ENCODE peak calls at places on chromosome 4, in six cellular contexts. One of them, this sample, is unnamed.

GRCh38 chr4:136524039-136524438 is 1008.3 kb downstream of the PCDH18 start:
- DNase-seq in tibial artery: no peak
- DNase-seq in neural crest cell: no peak
- DNase-seq in cardiac fibroblast: no peak
- DNase-seq in brain microvascular endothelial cell: no peak
- DNase-seq in mucosa of descending colon: no peak
- DNase-seq in this sample: no peak

GRCh38 chr4:39032218-39033085 is at the start of gene TMEM156:
- DNase-seq in neural crest cell: no peak
- DNase-seq in tibial artery: no peak
- DNase-seq in mucosa of descending colon: no peak
- DNase-seq in brain microvascular endothelial cell: peak; percentile 25
- DNase-seq in cardiac fibroblast: peak; percentile 80
- DNase-seq in this sample: peak; percentile 56

GRCh38 chr4:173529505-173530325 is at the start of gene HAND2:
- DNase-seq in neural crest cell: peak; percentile 24
- DNase-seq in tibial artery: peak; percentile 69
- DNase-seq in brain microvascular endothelial cell: no peak
- DNase-seq in cardiac fibroblast: peak; percentile 84
- DNase-seq in mucosa of descending colon: no peak
- DNase-seq in this sample: peak; percentile 37

GRCh38 chr4:147833254-147833653 is 101.4 kb downstream of the ARHGAP10 start:
- DNase-seq in neural crest cell: no peak
- DNase-seq in brain microvascular endothelial cell: no peak
- DNase-seq in cardiac fibroblast: peak; percentile 69
- DNase-seq in mucosa of descending colon: no peak
- DNase-seq in tibial artery: no peak
- DNase-seq in this sample: no peak

GRCh38 chr4:13857800-13858199 is 230.3 kb upstream of the BOD1L1 start:
- DNase-seq in neural crest cell: no peak
- DNase-seq in tibial artery: no peak
- DNase-seq in cardiac fibroblast: no peak
- DNase-seq in brain microvascular endothelial cell: no peak
- DNase-seq in mucosa of descending colon: no peak
- DNase-seq in this sample: no peak

GRCh38 chr4:89294583-89295244 is 12.9 kb downstream of the GPRIN3 start:
- DNase-seq in neural crest cell: no peak
- DNase-seq in cardiac fibroblast: no peak
- DNase-seq in mucosa of descending colon: no peak
- DNase-seq in tibial artery: no peak
- DNase-seq in brain microvascular endothelial cell: no peak
- DNase-seq in this sample: peak; percentile 35

GRCh38 chr4:182292657-182293056 is 49.5 kb downstream of the TENM3 start:
- DNase-seq in tibial artery: no peak
- DNase-seq in neural crest cell: no peak
- DNase-seq in brain microvascular endothelial cell: no peak
- DNase-seq in mucosa of descending colon: no peak
- DNase-seq in cardiac fibroblast: no peak
- DNase-seq in this sample: no peak

GRCh38 chr4:113901994-113902787 is 77.3 kb downstream of the ARSJ start:
- DNase-seq in tibial artery: no peak
- DNase-seq in brain microvascular endothelial cell: no peak
- DNase-seq in neural crest cell: no peak
- DNase-seq in mucosa of descending colon: peak; percentile 82
- DNase-seq in cardiac fibroblast: no peak
- DNase-seq in this sample: no peak

GRCh38 chr4:120749445-120750151 is 172.9 kb downstream of the PRDM5 start:
- DNase-seq in brain microvascular endothelial cell: no peak
- DNase-seq in neural crest cell: no peak
- DNase-seq in mucosa of descending colon: peak; percentile 32
- DNase-seq in cardiac fibroblast: no peak
- DNase-seq in tibial artery: no peak
- DNase-seq in this sample: peak; percentile 18

GRCh38 chr4:37726666-37727065 is 40.5 kb upstream of the RELL1 start:
- DNase-seq in neural crest cell: no peak
- DNase-seq in mucosa of descending colon: no peak
- DNase-seq in brain microvascular endothelial cell: peak; percentile 64
- DNase-seq in tibial artery: no peak
- DNase-seq in cardiac fibroblast: peak; percentile 71
- DNase-seq in this sample: no peak

GRCh38 chr4:6425336-6425735 is 47.1 kb downstream of the PPP2R2C start:
- DNase-seq in neural crest cell: no peak
- DNase-seq in mucosa of descending colon: no peak
- DNase-seq in cardiac fibroblast: no peak
- DNase-seq in brain microvascular endothelial cell: no peak
- DNase-seq in tibial artery: no peak
- DNase-seq in this sample: peak; percentile 27

GRCh38 chr4:145525291-145525740 is 43.7 kb downstream of the SMAD1 start:
- DNase-seq in tibial artery: no peak
- DNase-seq in cardiac fibroblast: peak; percentile 4
- DNase-seq in brain microvascular endothelial cell: no peak
- DNase-seq in mucosa of descending colon: no peak
- DNase-seq in neural crest cell: no peak
- DNase-seq in this sample: no peak

GRCh38 chr4:143713556-143714289 is 13.2 kb upstream of the FREM3 start:
- DNase-seq in neural crest cell: no peak
- DNase-seq in cardiac fibroblast: no peak
- DNase-seq in tibial artery: no peak
- DNase-seq in brain microvascular endothelial cell: no peak
- DNase-seq in mucosa of descending colon: no peak
- DNase-seq in this sample: no peak

GRCh38 chr4:158043971-158044618 is 128.7 kb downstream of the GASK1B start:
- DNase-seq in mucosa of descending colon: no peak
- DNase-seq in tibial artery: no peak
- DNase-seq in cardiac fibroblast: no peak
- DNase-seq in brain microvascular endothelial cell: no peak
- DNase-seq in neural crest cell: no peak
- DNase-seq in this sample: no peak

GRCh38 chr4:52172166-52172565 is 121.1 kb downstream of the SPATA18 start:
- DNase-seq in mucosa of descending colon: no peak
- DNase-seq in tibial artery: no peak
- DNase-seq in cardiac fibroblast: peak; percentile 27
- DNase-seq in neural crest cell: no peak
- DNase-seq in brain microvascular endothelial cell: no peak
- DNase-seq in this sample: no peak

GRCh38 chr4:70801265-70801809 is 38.4 kb downstream of the GRSF1 start:
- DNase-seq in mucosa of descending colon: no peak
- DNase-seq in cardiac fibroblast: no peak
- DNase-seq in brain microvascular endothelial cell: no peak
- DNase-seq in tibial artery: no peak
- DNase-seq in neural crest cell: no peak
- DNase-seq in this sample: peak; percentile 22

GRCh38 chr4:6200922-6201362 is 593 bp upstream of the JAKMIP1 start:
- DNase-seq in cardiac fibroblast: no peak
- DNase-seq in mucosa of descending colon: no peak
- DNase-seq in brain microvascular endothelial cell: no peak
- DNase-seq in tibial artery: peak; percentile 9
- DNase-seq in neural crest cell: no peak
- DNase-seq in this sample: peak; percentile 42

GRCh38 chr4:162803378-162803777 is 363.3 kb downstream of the NAF1 start:
- DNase-seq in tibial artery: no peak
- DNase-seq in neural crest cell: no peak
- DNase-seq in cardiac fibroblast: no peak
- DNase-seq in mucosa of descending colon: no peak
- DNase-seq in brain microvascular endothelial cell: no peak
- DNase-seq in this sample: no peak

GRCh38 chr4:88763075-88763474 is 65.4 kb upstream of the NAP1L5 start:
- DNase-seq in brain microvascular endothelial cell: no peak
- DNase-seq in neural crest cell: no peak
- DNase-seq in tibial artery: no peak
- DNase-seq in mucosa of descending colon: no peak
- DNase-seq in cardiac fibroblast: no peak
- DNase-seq in this sample: no peak

GRCh38 chr4:79292008-79292407 is 33.9 kb downstream of the NAA11 start:
- DNase-seq in tibial artery: no peak
- DNase-seq in neural crest cell: no peak
- DNase-seq in brain microvascular endothelial cell: no peak
- DNase-seq in mucosa of descending colon: no peak
- DNase-seq in cardiac fibroblast: no peak
- DNase-seq in this sample: peak; percentile 18

GRCh38 chr4:105963461-105964400 is 68.5 kb downstream of the NPNT start:
- DNase-seq in brain microvascular endothelial cell: no peak
- DNase-seq in cardiac fibroblast: no peak
- DNase-seq in mucosa of descending colon: no peak
- DNase-seq in tibial artery: no peak
- DNase-seq in neural crest cell: no peak
- DNase-seq in this sample: no peak

GRCh38 chr4:160020804-160021203 is 917.9 kb downstream of the RAPGEF2 start:
- DNase-seq in tibial artery: no peak
- DNase-seq in mucosa of descending colon: no peak
- DNase-seq in cardiac fibroblast: no peak
- DNase-seq in brain microvascular endothelial cell: no peak
- DNase-seq in neural crest cell: no peak
- DNase-seq in this sample: no peak

GRCh38 chr4:138392751-138393308 is 150.7 kb upstream of the SLC7A11 start:
- DNase-seq in mucosa of descending colon: no peak
- DNase-seq in brain microvascular endothelial cell: no peak
- DNase-seq in neural crest cell: no peak
- DNase-seq in tibial artery: no peak
- DNase-seq in cardiac fibroblast: no peak
- DNase-seq in this sample: peak; percentile 11

GRCh38 chr4:162770761-162771490 is 395.8 kb downstream of the NAF1 start:
- DNase-seq in tibial artery: no peak
- DNase-seq in brain microvascular endothelial cell: no peak
- DNase-seq in neural crest cell: no peak
- DNase-seq in cardiac fibroblast: peak; percentile 33
- DNase-seq in mucosa of descending colon: no peak
- DNase-seq in this sample: no peak

GRCh38 chr4:36392916-36393315 is 111.5 kb downstream of the DTHD1 start:
- DNase-seq in brain microvascular endothelial cell: no peak
- DNase-seq in cardiac fibroblast: no peak
- DNase-seq in mucosa of descending colon: no peak
- DNase-seq in tibial artery: no peak
- DNase-seq in neural crest cell: no peak
- DNase-seq in this sample: no peak

GRCh38 chr4:186900232-186900900 is 176.7 kb upstream of the FAT1 start:
- DNase-seq in cardiac fibroblast: peak; percentile 89
- DNase-seq in tibial artery: no peak
- DNase-seq in neural crest cell: no peak
- DNase-seq in brain microvascular endothelial cell: peak; percentile 93
- DNase-seq in mucosa of descending colon: no peak
- DNase-seq in this sample: no peak

GRCh38 chr4:108113229-108113628 is 55.5 kb downstream of the LEF1 start:
- DNase-seq in brain microvascular endothelial cell: no peak
- DNase-seq in cardiac fibroblast: no peak
- DNase-seq in neural crest cell: no peak
- DNase-seq in mucosa of descending colon: no peak
- DNase-seq in tibial artery: no peak
- DNase-seq in this sample: no peak

GRCh38 chr4:17614416-17615299 is at the start of gene MED28:
- DNase-seq in tibial artery: peak; percentile 98
- DNase-seq in cardiac fibroblast: peak; percentile 96
- DNase-seq in brain microvascular endothelial cell: peak; percentile 96
- DNase-seq in mucosa of descending colon: peak; percentile 95
- DNase-seq in neural crest cell: peak; percentile 91
- DNase-seq in this sample: peak; percentile 94
- TF ChIP-seq CTCF in tibial artery: no peak
- TF ChIP-seq CTCF in cardiac fibroblast: no peak
- TF ChIP-seq CTCF in brain microvascular endothelial cell: peak; percentile 26
- TF ChIP-seq CTCF in mucosa of descending colon: no peak
- TF ChIP-seq CTCF in neural crest cell: peak; percentile 40
- TF ChIP-seq CTCF in this sample: no peak

GRCh38 chr4:132901224-132901623 is 247.9 kb upstream of the PCDH10 start:
- DNase-seq in tibial artery: no peak
- DNase-seq in mucosa of descending colon: no peak
- DNase-seq in cardiac fibroblast: no peak
- DNase-seq in neural crest cell: no peak
- DNase-seq in brain microvascular endothelial cell: no peak
- DNase-seq in this sample: no peak
- TF ChIP-seq CTCF in tibial artery: no peak
- TF ChIP-seq CTCF in mucosa of descending colon: no peak
- TF ChIP-seq CTCF in cardiac fibroblast: no peak
- TF ChIP-seq CTCF in neural crest cell: no peak
- TF ChIP-seq CTCF in brain microvascular endothelial cell: no peak
- TF ChIP-seq CTCF in this sample: no peak

GRCh38 chr4:78057135-78057599 is at the start of gene FRAS1:
- DNase-seq in tibial artery: no peak
- DNase-seq in mucosa of descending colon: peak; percentile 53
- DNase-seq in cardiac fibroblast: no peak
- DNase-seq in neural crest cell: peak; percentile 56
- DNase-seq in brain microvascular endothelial cell: peak; percentile 14
- DNase-seq in this sample: peak; percentile 27

GRCh38 chr4:78058591-78059523 is 1.7 kb downstream of the FRAS1 start:
- DNase-seq in neural crest cell: peak; percentile 44
- DNase-seq in tibial artery: no peak
- DNase-seq in mucosa of descending colon: peak; percentile 61
- DNase-seq in cardiac fibroblast: peak; percentile 22
- DNase-seq in brain microvascular endothelial cell: peak; percentile 9
- DNase-seq in this sample: peak; percentile 36

GRCh38 chr4:78059524-78059889 is 2.4 kb downstream of the FRAS1 start:
- DNase-seq in neural crest cell: peak; percentile 47
- DNase-seq in mucosa of descending colon: peak; percentile 30
- DNase-seq in brain microvascular endothelial cell: peak; percentile 60
- DNase-seq in tibial artery: peak; percentile 32
- DNase-seq in cardiac fibroblast: peak; percentile 75
- DNase-seq in this sample: peak; percentile 59

GRCh38 chr4:78057600-78058560 is 757 bp downstream of the FRAS1 start:
- DNase-seq in neural crest cell: peak; percentile 38
- DNase-seq in cardiac fibroblast: peak; percentile 32
- DNase-seq in brain microvascular endothelial cell: peak; percentile 14
- DNase-seq in mucosa of descending colon: peak; percentile 51
- DNase-seq in tibial artery: peak; percentile 41
- DNase-seq in this sample: peak; percentile 51

GRCh38 chr4:78056265-78057129 is 626 bp upstream of the FRAS1 start:
- DNase-seq in cardiac fibroblast: peak; percentile 42
- DNase-seq in tibial artery: peak; percentile 61
- DNase-seq in brain microvascular endothelial cell: peak; percentile 63
- DNase-seq in mucosa of descending colon: peak; percentile 53
- DNase-seq in neural crest cell: peak; percentile 49
- DNase-seq in this sample: peak; percentile 65
- TF ChIP-seq CTCF in cardiac fibroblast: no peak
- TF ChIP-seq CTCF in tibial artery: no peak
- TF ChIP-seq CTCF in brain microvascular endothelial cell: peak; percentile 16
- TF ChIP-seq CTCF in mucosa of descending colon: no peak
- TF ChIP-seq CTCF in neural crest cell: no peak
- TF ChIP-seq CTCF in this sample: no peak

GRCh38 chr4:2387829-2388228 is 30.6 kb downstream of the ZFYVE28 start:
- DNase-seq in tibial artery: no peak
- DNase-seq in neural crest cell: no peak
- DNase-seq in cardiac fibroblast: no peak
- DNase-seq in brain microvascular endothelial cell: no peak
- DNase-seq in mucosa of descending colon: no peak
- DNase-seq in this sample: no peak

GRCh38 chr4:2387205-2387604 is 31.2 kb downstream of the ZFYVE28 start:
- DNase-seq in brain microvascular endothelial cell: no peak
- DNase-seq in neural crest cell: no peak
- DNase-seq in cardiac fibroblast: no peak
- DNase-seq in mucosa of descending colon: no peak
- DNase-seq in tibial artery: no peak
- DNase-seq in this sample: no peak

GRCh38 chr4:2385450-2386020 is 32.9 kb downstream of the ZFYVE28 start:
- DNase-seq in neural crest cell: peak; percentile 74
- DNase-seq in brain microvascular endothelial cell: no peak
- DNase-seq in mucosa of descending colon: no peak
- DNase-seq in cardiac fibroblast: no peak
- DNase-seq in tibial artery: no peak
- DNase-seq in this sample: no peak

GRCh38 chr4:2388430-2389182 is 29.8 kb downstream of the ZFYVE28 start:
- DNase-seq in brain microvascular endothelial cell: no peak
- DNase-seq in neural crest cell: no peak
- DNase-seq in tibial artery: no peak
- DNase-seq in cardiac fibroblast: no peak
- DNase-seq in mucosa of descending colon: no peak
- DNase-seq in this sample: no peak

GRCh38 chr4:2386717-2387116 is 31.7 kb downstream of the ZFYVE28 start:
- DNase-seq in cardiac fibroblast: no peak
- DNase-seq in neural crest cell: no peak
- DNase-seq in mucosa of descending colon: no peak
- DNase-seq in tibial artery: no peak
- DNase-seq in brain microvascular endothelial cell: no peak
- DNase-seq in this sample: no peak
- TF ChIP-seq CTCF in cardiac fibroblast: no peak
- TF ChIP-seq CTCF in neural crest cell: no peak
- TF ChIP-seq CTCF in mucosa of descending colon: no peak
- TF ChIP-seq CTCF in tibial artery: no peak
- TF ChIP-seq CTCF in brain microvascular endothelial cell: no peak
- TF ChIP-seq CTCF in this sample: no peak

This sample was measured in GM20000.